ENCODE peak calls at places on chromosomes 6 and 20, in five cellular contexts. L, W, X, Q and P are unnamed samples.

GRCh38 chr6:117449549-117450439 is 24.1 kb upstream of the ROS1 start:
- DNase-seq in Q (peak), L (peak), W (peak), X (peak), P (peak)

GRCh38 chr20:9070304-9070703 is 1.4 kb downstream of the PLCB4 start:
- DNase-seq in L (no peak), Q (no peak), X (no peak), W (no peak), P (no peak)

GRCh38 chr20:7841967-7842301 is 98.3 kb downstream of the HAO1 start:
- DNase-seq in W (no peak), X (peak), L (no peak), Q (no peak), P (no peak)

GRCh38 chr6:15722731-15723130 is 59.9 kb upstream of the DTNBP1 start:
- DNase-seq in Q (no peak), L (no peak), W (no peak), X (no peak), P (no peak)

GRCh38 chr6:10414766-10415592 is at the start of gene TFAP2A:
- DNase-seq in L (peak), W (peak), X (peak), Q (no peak), P (peak)

GRCh38 chr6:157634566-157634965 is 188.5 kb upstream of the SNX9 start:
- DNase-seq in X (no peak), W (no peak), L (no peak), Q (no peak), P (no peak)

GRCh38 chr6:1382883-1383728 is 6.3 kb upstream of the FOXF2 start:
- DNase-seq in X (no peak), W (peak), Q (peak), L (peak), P (no peak)

GRCh38 chr6:65570340-65570739 is 136.7 kb downstream of the EYS start:
- DNase-seq in W (no peak), Q (no peak), X (no peak), L (no peak), P (no peak)

GRCh38 chr6:167855825-167856425 is 29.2 kb downstream of the AFDN start:
- DNase-seq in Q (no peak), L (no peak), X (peak), W (no peak), P (peak)

GRCh38 chr20:57900226-57900905 is 190.6 kb upstream of the PMEPA1 start:
- DNase-seq in X (no peak), W (no peak), L (no peak), Q (no peak), P (no peak)

GRCh38 chr6:54768542-54768941 is 78.0 kb upstream of the FAM83B start:
- DNase-seq in Q (no peak), L (no peak), W (no peak), X (no peak), P (no peak)

GRCh38 chr6:38273325-38273724 is 366.4 kb downstream of the BTBD9 start:
- DNase-seq in L (no peak), X (peak), Q (no peak), W (no peak), P (peak)

GRCh38 chr6:106125925-106126435 is 39.8 kb downstream of the PRDM1 start:
- DNase-seq in Q (no peak), L (no peak), W (no peak), X (no peak), P (no peak)

GRCh38 chr6:3414704-3415453 is 42.0 kb downstream of the SLC22A23 start:
- DNase-seq in L (peak), X (peak), W (no peak), Q (no peak), P (peak)

GRCh38 chr20:16661738-16662137 is 68.1 kb upstream of the SNRPB2 start:
- DNase-seq in X (no peak), W (no peak), Q (no peak), L (no peak), P (no peak)

GRCh38 chr20:16662462-16662861 is 67.4 kb upstream of the SNRPB2 start:
- DNase-seq in X (no peak), W (no peak), L (no peak), Q (no peak), P (no peak)

GRCh38 chr20:16666272-16666671 is 63.6 kb upstream of the SNRPB2 start:
- DNase-seq in X (no peak), Q (no peak), W (no peak), L (no peak), P (no peak)

GRCh38 chr20:16664031-16664430 is 65.8 kb upstream of the SNRPB2 start:
- DNase-seq in W (no peak), Q (no peak), X (no peak), L (no peak), P (no peak)
- H3K9ac ChIP-seq in W (no peak), Q (no peak), X (no peak), L (no peak), P (no peak)

DNA sequence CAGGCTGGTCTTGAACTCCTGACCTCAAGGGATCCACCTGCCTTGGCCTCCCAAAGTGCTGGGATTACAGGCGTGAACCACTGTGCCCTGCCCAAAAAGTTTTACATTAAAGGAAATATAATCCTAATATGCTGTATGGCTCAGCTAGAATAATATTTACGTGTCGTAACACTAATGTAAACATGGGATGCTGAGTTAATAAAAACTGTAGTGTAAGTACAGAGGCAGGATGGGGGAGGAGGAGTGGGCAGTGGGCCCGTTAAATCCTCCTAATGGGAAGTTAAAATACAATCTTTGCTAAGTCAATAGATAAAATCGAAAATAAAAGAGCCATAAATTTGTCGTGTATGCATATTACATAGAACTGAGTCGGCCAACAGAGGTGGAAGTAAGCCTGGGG is 12.1 kb upstream of the IP6K3 start:
- DNase-seq in W (no peak), X (peak), L (no peak), Q (no peak), P (no peak)
- H3K4me2 ChIP-seq in W (no peak), X (no peak), L (no peak), Q (no peak), P (no peak)

GRCh38 chr20:11015440-11015839 is 341.6 kb upstream of the JAG1 start:
- DNase-seq in Q (no peak), X (no peak), L (no peak), W (no peak), P (no peak)

GRCh38 chr20:11018668-11019170 is 344.9 kb upstream of the JAG1 start:
- DNase-seq in L (peak), X (no peak), W (no peak), Q (no peak), P (no peak)

GRCh38 chr20:11020712-11021111 is 346.9 kb upstream of the JAG1 start:
- DNase-seq in X (no peak), L (no peak), W (no peak), Q (no peak), P (no peak)
- H2BK12ac ChIP-seq in X (no peak), L (no peak), W (no peak), Q (no peak), P (no peak)

GRCh38 chr6:149451361-149452061 is 33.3 kb downstream of the ZC3H12D start:
- DNase-seq in X (no peak), Q (no peak), W (peak), L (no peak), P (no peak)
- H3K9ac ChIP-seq in X (no peak), Q (no peak), W (no peak), L (no peak), P (no peak)

GRCh38 chr6:113699239-113699638 is 157.9 kb upstream of the MARCKS start:
- DNase-seq in Q (no peak), W (no peak), L (no peak), X (no peak), P (no peak)
- H3K4me2 ChIP-seq in Q (no peak), W (no peak), L (no peak), X (no peak), P (no peak)

DNA sequence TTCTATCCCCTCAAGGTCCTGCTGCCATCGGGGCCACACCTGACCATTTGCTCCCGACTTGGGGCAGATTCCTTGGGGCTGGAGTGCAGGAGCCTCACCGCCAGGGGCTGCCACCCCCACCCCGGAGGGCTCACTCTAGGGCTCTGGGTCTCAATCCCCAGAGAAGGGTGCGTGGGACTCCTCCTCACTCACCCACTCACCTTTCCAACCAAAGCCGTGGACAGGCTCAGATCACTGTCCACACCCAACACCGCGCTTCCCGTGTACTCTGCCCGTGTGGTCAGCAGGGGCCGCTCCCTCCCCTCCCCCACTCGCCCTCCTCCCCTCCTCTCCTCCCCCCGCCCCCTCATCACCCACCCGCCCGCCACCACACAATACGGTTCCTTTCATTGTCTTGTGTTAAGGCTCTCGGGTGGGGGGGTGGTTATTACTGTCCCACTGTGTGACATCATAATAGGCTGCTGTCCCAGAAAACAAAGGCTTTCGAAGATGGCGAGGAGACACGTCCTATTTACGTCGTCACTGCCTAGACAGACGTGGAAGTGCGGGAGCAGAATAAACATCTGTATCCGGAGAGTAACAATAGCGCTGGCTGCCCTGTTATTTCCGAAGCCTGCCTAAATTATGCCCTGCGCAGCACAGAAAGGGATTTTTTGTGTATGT is 85.8 kb downstream of the YTHDF1 start:
- DNase-seq in X (no peak), L (peak), Q (no peak), W (no peak), P (no peak)
- H2BK12ac ChIP-seq in X (no peak), L (no peak), Q (no peak), W (peak), P (no peak)

GRCh38 chr6:61606500-61606899 is 679.5 kb downstream of the KHDRBS2 start:
- DNase-seq in Q (no peak), W (no peak), X (no peak), L (peak), P (no peak)
- H3K9ac ChIP-seq in Q (no peak), W (no peak), X (no peak), L (no peak), P (no peak)

DNA sequence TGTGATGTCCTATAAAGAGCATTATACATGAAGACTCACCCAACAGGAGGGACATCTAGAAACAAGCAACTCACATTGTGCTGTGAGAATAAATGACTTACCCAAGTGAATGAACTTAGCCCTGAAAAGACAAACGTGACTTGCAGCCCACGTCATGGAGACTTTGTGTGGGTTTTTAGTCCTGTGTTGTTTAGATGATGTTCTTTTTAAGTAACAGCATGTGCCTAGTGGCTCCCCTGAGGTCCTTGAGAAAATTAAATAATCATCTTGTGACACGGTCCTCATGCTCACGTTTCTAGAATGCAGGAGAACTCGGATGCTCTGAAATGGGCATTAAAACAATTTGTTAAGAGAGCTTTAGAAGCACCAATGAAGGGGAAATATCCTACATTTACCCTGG is 165.1 kb downstream of the SASH1 start:
- DNase-seq in W (no peak), L (no peak), X (peak), Q (no peak), P (no peak)
- H3K4me2 ChIP-seq in W (no peak), L (no peak), X (no peak), Q (no peak), P (no peak)

DNA sequence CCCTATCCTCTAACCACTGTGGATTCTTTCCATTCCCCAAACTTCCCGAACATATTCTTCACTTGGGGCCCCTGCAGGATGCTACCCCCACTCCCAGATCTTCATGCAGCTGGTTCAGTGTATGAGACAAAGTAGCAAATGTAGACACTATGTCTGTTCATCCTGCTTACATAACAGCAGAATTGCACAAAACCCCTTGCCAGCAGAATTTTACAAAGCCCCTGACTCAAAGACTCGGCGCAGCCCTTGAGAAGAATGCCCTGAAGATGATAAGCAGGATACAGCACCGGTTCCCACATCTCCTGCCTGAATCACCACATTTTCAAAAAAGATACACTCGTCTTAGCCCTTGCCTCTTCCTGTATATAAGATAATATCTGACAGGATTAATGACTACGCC is 29.0 kb downstream of the RALGAPA2 start:
- DNase-seq in W (no peak), L (no peak), Q (no peak), X (no peak), P (peak)
- H2BK12ac ChIP-seq in W (no peak), L (no peak), Q (no peak), X (no peak), P (no peak)

DNA sequence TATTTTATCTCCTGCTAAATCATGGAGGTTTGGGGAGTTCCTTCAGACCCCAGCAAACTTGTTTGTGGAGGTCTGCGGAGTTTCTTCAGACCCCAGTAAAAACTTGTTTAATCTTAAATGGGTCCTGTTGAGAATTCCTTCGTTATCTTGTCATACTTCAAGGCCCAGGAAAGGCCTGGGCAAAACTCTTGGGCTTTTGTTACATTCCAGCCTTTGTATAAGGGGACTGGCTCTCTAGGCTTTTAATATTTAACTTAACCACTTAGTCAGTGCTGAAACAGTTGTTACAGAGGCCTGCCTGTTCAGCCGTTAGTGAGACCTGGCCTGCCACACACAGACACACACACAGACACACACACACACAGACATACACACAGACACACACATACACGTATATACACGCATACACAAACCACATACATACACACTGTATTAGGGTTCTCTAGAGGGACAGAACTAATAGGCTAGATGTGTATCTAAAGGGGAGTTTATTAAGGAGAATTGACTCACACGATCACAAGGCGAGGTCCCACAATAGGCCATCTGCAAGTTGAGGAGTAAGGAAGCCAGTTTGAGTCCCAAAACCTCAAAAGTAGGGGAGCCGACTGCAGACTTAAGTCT is 21.3 kb upstream of the CST3 start:
- DNase-seq in W (no peak), L (no peak), X (no peak), Q (no peak), P (no peak)
- H3K9ac ChIP-seq in W (no peak), L (no peak), X (no peak), Q (no peak), P (no peak)